ENCODE peak calls at places on chromosomes 1 and 21, in five cellular contexts. Q is heart right ventricle, J is fibroblast of the aortic adventitia, P is BE2C, G is IMR-90. V is an unnamed sample.

GRCh38 chr1:54805981-54806381 is 4.9 kb upstream of the TTC22 start:
- DNase-seq in P (no peak), Q (no peak), G (no peak), J (no peak), V (no peak)

GRCh38 chr1:240719953-240720700 is 108.2 kb upstream of the GREM2 start:
- DNase-seq in J (no peak), Q (no peak), G (peak; percentile 24), P (no peak), V (peak; percentile 91)

GRCh38 chr1:53519412-53519811 is 60.2 kb downstream of the DMRTB1 start:
- DNase-seq in P (no peak), Q (peak; percentile 37), G (no peak), J (peak; percentile 16), V (peak; percentile 25)

GRCh38 chr1:34740161-34740875 is 14.5 kb upstream of the GJB5 start:
- DNase-seq in J (no peak), P (no peak), G (no peak), Q (no peak), V (no peak)

GRCh38 chr1:209646558-209646957 is 5.7 kb downstream of the LAMB3 start:
- DNase-seq in P (no peak), Q (no peak), J (no peak), G (peak; percentile 63), V (peak; percentile 68)

GRCh38 chr1:38327559-38327973 is 281.0 kb upstream of the POU3F1 start:
- DNase-seq in J (peak; percentile 2), Q (no peak), P (no peak), G (no peak), V (no peak)

GRCh38 chr1:58763214-58763613 is 20.6 kb downstream of the JUN start:
- DNase-seq in Q (no peak), G (peak; percentile 87), J (peak; percentile 79), P (no peak), V (peak; percentile 73)

GRCh38 chr1:24992761-24993211 is 62.7 kb upstream of the RUNX3 start:
- DNase-seq in Q (no peak), J (no peak), P (no peak), G (no peak), V (no peak)

GRCh38 chr1:154320882-154321608 is at the start of gene AQP10:
- DNase-seq in G (peak; percentile 38), P (peak; percentile 73), Q (no peak), J (peak; percentile 62), V (no peak)

GRCh38 chr1:3987669-3988235 is 87.7 kb upstream of the C1orf174 start:
- DNase-seq in P (no peak), G (no peak), Q (no peak), J (no peak), V (no peak)

GRCh38 chr21:45228656-45229240 is 58.9 kb downstream of the POFUT2 start:
- DNase-seq in Q (no peak), G (peak; percentile 6), P (no peak), J (no peak), V (no peak)

GRCh38 chr1:6008696-6009095 is 16.5 kb upstream of the NPHP4 start:
- DNase-seq in Q (no peak), G (no peak), J (no peak), P (no peak), V (no peak)

GRCh38 chr1:6008084-6008415 is 15.8 kb upstream of the NPHP4 start:
- DNase-seq in J (no peak), Q (no peak), P (no peak), G (no peak), V (no peak)

GRCh38 chr1:6009120-6010040 is 17.2 kb upstream of the NPHP4 start:
- DNase-seq in Q (no peak), P (no peak), J (no peak), G (no peak), V (no peak)

GRCh38 chr1:6006882-6007281 is 14.7 kb upstream of the NPHP4 start:
- DNase-seq in P (no peak), J (no peak), G (no peak), Q (peak; percentile 58), V (no peak)

GRCh38 chr1:6007318-6008083 is 15.3 kb upstream of the NPHP4 start:
- DNase-seq in G (peak; percentile 40), Q (no peak), P (no peak), J (peak; percentile 17), V (peak; percentile 13)
- H3K4me3 ChIP-seq in G (no peak overlapping the region), Q (no peak overlapping the region), P (no peak overlapping the region), J (no peak overlapping the region), V (no peak overlapping the region)

GRCh38 chr1:56461158-56462127 is 117.9 kb downstream of the PLPP3 start:
- DNase-seq in G (no peak), Q (no peak), P (no peak), J (no peak), V (peak; percentile 25)
- TF ChIP-seq CTCF in G (no peak), Q (no peak), P (no peak), J (no peak), V (no peak)

GRCh38 chr1:8217809-8218208 is 100.1 kb upstream of the SLC45A1 start:
- DNase-seq in J (no peak), P (no peak), Q (no peak), G (no peak), V (no peak)
- H3K4me3 ChIP-seq in J (no peak overlapping the region), P (no peak overlapping the region), Q (peak overlapping the region; percentile 59), G (no peak overlapping the region), V (no peak overlapping the region)

DNA sequence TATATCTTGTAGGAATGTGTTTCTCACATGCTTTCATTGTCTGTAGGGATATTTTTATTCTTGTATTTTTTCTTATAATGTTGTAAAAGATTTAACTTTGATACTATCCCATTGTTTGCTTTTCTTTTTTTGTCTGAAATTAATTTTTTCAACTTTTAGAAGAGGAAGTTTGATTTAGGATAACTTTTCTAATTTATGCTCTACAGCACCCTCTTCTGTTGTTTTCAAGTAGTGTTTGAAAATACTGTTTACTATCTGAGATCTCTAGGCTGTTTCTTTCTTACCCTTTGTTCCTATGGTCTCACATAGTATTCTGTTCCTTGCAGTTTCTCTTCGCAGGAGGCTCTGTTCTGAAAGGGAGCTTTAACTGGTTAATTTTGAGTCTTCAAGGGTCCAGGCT is 21.9 kb downstream of the ABCD3 start:
- DNase-seq in G (no peak), P (no peak), Q (no peak), J (no peak), V (no peak)
- TF ChIP-seq CTCF in G (no peak), P (no peak), Q (no peak), J (no peak), V (no peak)

DNA sequence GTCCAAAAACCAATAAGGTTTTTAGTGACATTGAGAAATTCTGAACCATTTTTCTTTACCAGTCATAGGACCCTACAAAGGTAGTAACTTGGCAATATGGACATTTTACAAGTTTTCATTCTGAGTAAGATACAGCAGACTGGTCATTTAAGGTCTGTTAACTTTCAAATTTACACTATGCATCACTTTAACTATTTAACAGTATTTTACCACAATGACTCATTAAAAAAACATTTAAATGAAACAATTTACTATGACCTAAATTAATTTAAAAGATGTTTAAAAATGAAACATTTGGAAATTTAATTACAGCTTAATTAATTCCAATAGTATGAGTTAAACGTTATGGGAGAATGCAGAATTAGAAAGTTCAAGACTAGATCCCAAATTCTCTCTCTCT is 141.0 kb downstream of the KCNT2 start:
- DNase-seq in J (no peak), P (no peak), G (peak; percentile 2), Q (no peak), V (peak; percentile 9)
- H3K4me3 ChIP-seq in J (no peak overlapping the region), P (no peak overlapping the region), G (no peak overlapping the region), Q (no peak overlapping the region), V (no peak overlapping the region)

DNA sequence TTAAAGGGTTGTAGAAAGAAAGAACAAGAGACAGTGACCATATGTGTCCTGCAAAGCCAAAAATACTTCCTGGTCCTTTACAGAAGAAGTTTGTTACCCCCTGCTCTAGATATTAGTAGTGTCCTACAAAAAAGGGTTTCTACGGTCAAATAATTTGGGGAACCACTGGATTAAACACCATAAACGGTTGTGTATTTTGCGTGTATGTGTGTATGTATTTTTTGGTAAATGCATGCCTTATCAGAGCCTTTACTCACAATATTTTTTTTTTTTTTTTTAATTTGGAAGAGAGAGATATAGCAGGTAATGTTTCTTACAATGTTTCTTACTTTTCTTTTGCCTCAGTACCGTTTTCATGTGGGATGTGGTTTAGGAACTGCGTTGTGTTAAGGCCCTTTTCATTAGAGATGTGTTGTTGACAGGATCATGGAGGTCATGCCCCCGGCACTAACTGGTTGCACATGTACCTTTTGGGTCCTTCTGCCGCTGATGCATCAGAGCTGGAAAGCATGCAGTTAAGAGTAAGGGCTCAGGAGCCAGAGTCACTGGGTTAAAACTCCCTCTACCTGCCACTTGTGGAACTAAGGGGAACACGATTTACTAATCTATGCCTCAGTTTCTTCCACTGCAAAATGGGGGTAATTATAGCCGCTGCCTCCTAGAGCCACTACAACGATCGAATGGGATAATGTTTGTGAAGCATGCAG is 234.6 kb upstream of the KAZN start:
- DNase-seq in P (no peak), G (no peak), J (no peak), Q (no peak), V (peak; percentile 39)
- TF ChIP-seq CTCF in P (no peak), G (no peak), J (peak; percentile 31), Q (no peak), V (peak; percentile 40)

DNA sequence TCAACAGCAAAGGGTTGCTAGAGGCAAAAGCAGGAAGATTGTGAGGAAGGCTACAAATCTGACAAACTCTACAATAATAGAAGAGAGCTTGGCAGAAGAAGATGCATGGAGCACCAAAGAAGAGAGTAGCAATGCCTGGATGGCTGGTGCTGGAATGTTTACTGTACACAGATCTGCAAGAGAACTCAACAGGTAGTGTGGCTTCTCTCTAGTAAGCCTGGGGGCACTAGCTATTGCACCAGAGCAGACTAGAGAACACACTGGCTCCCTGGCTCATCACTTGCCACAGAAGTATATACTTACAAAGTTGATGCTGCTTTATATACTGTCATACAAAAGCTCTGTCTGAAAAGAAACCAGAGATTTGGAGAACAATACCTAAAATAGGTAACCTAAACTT is 475.0 kb upstream of the NCAM2 start:
- DNase-seq in Q (no peak), J (no peak), G (no peak), P (no peak), V (no peak)
- H3K4me3 ChIP-seq in Q (no peak overlapping the region), J (no peak overlapping the region), G (no peak overlapping the region), P (no peak overlapping the region), V (no peak overlapping the region)

DNA sequence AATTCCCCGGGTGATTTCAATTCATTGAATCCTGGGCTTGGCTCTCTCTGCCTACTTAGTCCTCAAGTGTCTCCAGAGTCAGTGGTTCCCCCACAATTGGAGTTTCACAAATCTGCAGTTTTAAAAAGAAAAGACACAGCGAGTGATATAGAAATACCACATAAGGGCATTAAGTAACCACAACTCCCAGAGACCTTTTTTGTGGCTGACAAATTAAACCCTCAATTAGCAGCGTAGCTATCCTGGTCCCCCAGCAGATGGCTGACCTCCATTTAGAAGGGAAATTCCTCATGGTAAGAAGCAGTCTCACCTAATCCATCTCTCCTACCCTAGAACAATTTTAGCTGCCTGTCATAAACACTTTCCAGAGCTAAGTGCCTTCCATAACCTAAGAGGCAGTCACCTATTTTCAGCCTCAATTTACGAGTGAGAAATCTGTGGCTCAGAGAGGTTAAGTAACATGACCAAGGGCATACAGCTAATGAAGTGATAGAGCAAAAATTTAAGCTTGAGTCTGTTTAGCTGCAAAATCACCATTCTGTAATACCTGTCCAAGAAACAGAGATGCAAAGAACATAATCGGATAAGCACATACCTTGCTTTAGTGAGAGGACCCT is 56.0 kb upstream of the NBPF3 start:
- DNase-seq in J (peak; percentile 5), G (no peak), Q (no peak), P (no peak), V (no peak)
- TF ChIP-seq CTCF in J (no peak), G (peak; percentile 18), Q (no peak), P (no peak), V (peak; percentile 5)